ENCODE peak calls at places on chromosomes 6 and 20, in five cellular contexts. J, P, E, U and X are unnamed samples.

GRCh38 chr6:134951494-134952263 is 1.8 kb upstream of the ALDH8A1 start:
- DNase-seq in E (no peak), P (no peak), J (no peak), U (no peak), X (no peak)

GRCh38 chr20:58698741-58699141 is 6.1 kb downstream of the NPEPL1 start:
- DNase-seq in E (no peak), U (no peak), J (no peak), P (no peak), X (no peak)

GRCh38 chr20:55678126-55678525 is 327.2 kb downstream of the CBLN4 start:
- DNase-seq in U (no peak), J (no peak), E (no peak), P (no peak), X (no peak)

GRCh38 chr20:51750770-51751388 is 17.3 kb downstream of the ATP9A start:
- DNase-seq in J (no peak), P (no peak), U (no peak), E (no peak), X (no peak)

GRCh38 chr6:36073587-36073986 is 46.0 kb downstream of the MAPK14 start:
- DNase-seq in P (no peak), E (no peak), J (no peak), U (no peak), X (no peak)

GRCh38 chr20:50737352-50737751 is 6.0 kb downstream of the PARD6B start:
- DNase-seq in J (no peak), P (no peak), E (no peak), U (no peak), X (no peak)

GRCh38 chr6:134539865-134540323 is 222.0 kb upstream of the SGK1 start:
- DNase-seq in U (no peak), E (no peak), P (no peak), J (no peak), X (no peak)

GRCh38 chr6:26129656-26130055 is 42.4 kb downstream of the HFE start:
- DNase-seq in E (no peak), J (no peak), U (no peak), P (no peak), X (no peak)

GRCh38 chr6:67300430-67301040 is 1334.5 kb upstream of the ADGRB3 start:
- DNase-seq in P (no peak), J (no peak), E (no peak), U (no peak), X (no peak)

GRCh38 chr6:47145212-47145611 is 103.1 kb upstream of the ADGRF1 start:
- DNase-seq in J (no peak), P (no peak), E (no peak), U (no peak), X (no peak)

GRCh38 chr6:41371992-41372525 is 36.7 kb downstream of the NCR2 start:
- DNase-seq in J (no peak), E (no peak), P (no peak), U (no peak), X (no peak)

GRCh38 chr20:17066955-17067354 is 159.9 kb upstream of the PCSK2 start:
- DNase-seq in U (no peak), P (no peak), J (no peak), E (no peak), X (no peak)

GRCh38 chr6:56046576-56046975 is 171.2 kb upstream of the BMP5 start:
- DNase-seq in P (peak), U (peak), J (no peak), E (no peak), X (no peak)

GRCh38 chr6:111971866-111972532 is 81.9 kb upstream of the CCN6 start:
- DNase-seq in J (no peak), U (no peak), E (no peak), P (no peak), X (no peak)

GRCh38 chr6:340991-341827 is 48.9 kb downstream of the DUSP22 start:
- DNase-seq in U (no peak), E (no peak), J (no peak), P (no peak), X (peak)

GRCh38 chr20:63551068-63551467 is 2.9 kb upstream of the FNDC11 start:
- DNase-seq in P (no peak), E (no peak), U (no peak), J (no peak), X (no peak)

GRCh38 chr6:2865270-2866182 is 23.9 kb upstream of the SERPINB1 start:
- DNase-seq in E (no peak), J (no peak), P (no peak), U (no peak), X (no peak)

GRCh38 chr20:37357481-37358365 is 11.8 kb downstream of the SRC start:
- DNase-seq in U (no peak), E (no peak), J (no peak), P (no peak), X (peak)

GRCh38 chr20:38299963-38300362 is 4.0 kb upstream of the BPI start:
- DNase-seq in E (no peak), P (no peak), U (no peak), J (no peak), X (no peak)

GRCh38 chr6:112145080-112145573 is 57.7 kb downstream of the FAM229B start:
- DNase-seq in J (no peak), U (no peak), E (no peak), P (no peak), X (no peak)

GRCh38 chr6:129607581-129608186 is 102.3 kb downstream of the ARHGAP18 start:
- DNase-seq in E (no peak), U (no peak), P (no peak), J (no peak), X (no peak)

GRCh38 chr6:109322825-109323580 is 59.3 kb downstream of the CD164 start:
- DNase-seq in J (peak), U (no peak), P (no peak), E (no peak), X (no peak)

GRCh38 chr20:62587757-62588402 is 54.4 kb upstream of the SLCO4A1 start:
- DNase-seq in J (no peak), E (no peak), P (no peak), U (no peak), X (no peak)

GRCh38 chr20:15241696-15242095 is 904.3 kb upstream of the FLRT3 start:
- DNase-seq in E (no peak), J (no peak), U (peak), P (no peak), X (no peak)

GRCh38 chr6:56835612-56836011 is 119.3 kb upstream of the BEND6 start:
- DNase-seq in E (no peak), J (no peak), U (no peak), P (no peak), X (no peak)

GRCh38 chr20:12012241-12013222 is 94.8 kb downstream of the BTBD3 start:
- DNase-seq in E (no peak), J (peak), U (peak), P (no peak), X (no peak)

GRCh38 chr6:89997456-89998445 is 103.5 kb downstream of the GJA10 start:
- DNase-seq in U (peak), J (no peak), E (no peak), P (peak), X (no peak)

GRCh38 chr6:15911753-15912504 is 217.0 kb upstream of the MYLIP start:
- DNase-seq in J (no peak), U (no peak), E (no peak), P (no peak), X (no peak)

GRCh38 chr6:144415835-144416237 is 130.7 kb downstream of the UTRN start:
- DNase-seq in P (no peak), E (no peak), U (peak), J (no peak), X (no peak)

GRCh38 chr20:51525241-51526104 is 17.0 kb downstream of the NFATC2 start:
- DNase-seq in U (no peak), P (no peak), E (peak), J (peak), X (peak)

GRCh38 chr20:33442136-33443005 is 1.2 kb downstream of the SNTA1 start:
- DNase-seq in E (no peak), U (no peak), P (no peak), J (peak), X (no peak)

GRCh38 chr20:32960849-32961731 is 43.1 kb downstream of the SUN5 start:
- DNase-seq in J (no peak), P (no peak), U (no peak), E (no peak), X (peak)

GRCh38 chr6:5365430-5366195 is 104.3 kb downstream of the FARS2 start:
- DNase-seq in P (no peak), J (no peak), U (no peak), E (no peak), X (no peak)